ENCODE peak calls at places on chromosomes 11 and 22, in seven cellular contexts. M is AG04450; W is colonic mucosa; Z is A673; Y is astrocyte; K is CD8-positive, alpha-beta memory T cell; D is RWPE1. I is an unnamed sample.

GRCh38 chr22:27880778-27881394 is 38.2 kb downstream of the PITPNB start:
- DNase-seq in M (peak), W (peak), Z (peak), Y (peak), K (no peak), D (peak), I (peak)

GRCh38 chr22:26602127-26602526 is 12.2 kb upstream of the TPST2 start:
- DNase-seq in M (no peak), W (no peak), Z (no peak), Y (no peak), K (no peak), D (no peak), I (no peak)

GRCh38 chr22:41687901-41688364 is 734 bp downstream of the SNU13 start:
- DNase-seq in M (no peak), W (no peak), Z (peak), Y (peak), K (no peak), D (no peak), I (peak)

GRCh38 chr11:45362636-45363035 is 76.5 kb upstream of the SYT13 start:
- DNase-seq in M (no peak), W (no peak), Z (no peak), Y (no peak), K (no peak), D (no peak), I (no peak)

GRCh38 chr11:78074756-78075155 is 4.9 kb downstream of the NDUFC2 start:
- DNase-seq in M (no peak), W (no peak), Z (peak), Y (no peak), K (no peak), D (no peak), I (no peak)

GRCh38 chr11:12185914-12186313 is 75.5 kb downstream of the MICAL2 start:
- DNase-seq in M (no peak), W (no peak), Z (peak), Y (peak), K (no peak), D (no peak), I (no peak)

GRCh38 chr22:31742115-31742514 is 7.8 kb downstream of the PRR14L start:
- DNase-seq in M (no peak), W (no peak), Z (peak), Y (no peak), K (no peak), D (no peak), I (no peak)

GRCh38 chr22:40520562-40520961 is 116.0 kb downstream of the MRTFA start:
- DNase-seq in M (no peak), W (no peak), Z (no peak), Y (no peak), K (no peak), D (no peak), I (no peak)

GRCh38 chr11:7536102-7536501 is 22.3 kb downstream of the PPFIBP2 start:
- DNase-seq in M (no peak), W (peak), Z (no peak), Y (no peak), K (no peak), D (no peak), I (no peak)

GRCh38 chr11:62665630-62666258 is 632 bp downstream of the CSKMT start:
- DNase-seq in M (no peak), W (peak), Z (no peak), Y (peak), K (peak), D (peak), I (peak)

GRCh38 chr22:38788846-38789245 is 5.1 kb downstream of the DNAL4 start:
- DNase-seq in M (no peak), W (no peak), Z (no peak), Y (no peak), K (no peak), D (no peak), I (no peak)

GRCh38 chr11:69297225-69297925 is 3.4 kb downstream of the MYEOV start:
- DNase-seq in M (peak), W (peak), Z (peak), Y (peak), K (peak), D (peak), I (peak)

GRCh38 chr22:20542736-20543135 is 35.3 kb downstream of the MED15 start:
- DNase-seq in M (no peak), W (no peak), Z (no peak), Y (no peak), K (no peak), D (no peak), I (no peak)

GRCh38 chr11:71165771-71166170 is 86.6 kb downstream of the SHANK2 start:
- DNase-seq in M (no peak), W (no peak), Z (no peak), Y (no peak), K (no peak), D (no peak), I (no peak)

GRCh38 chr11:16028406-16028805 is 327.9 kb downstream of the SOX6 start:
- DNase-seq in M (no peak), W (no peak), Z (peak), Y (peak), K (no peak), D (no peak), I (no peak)

GRCh38 chr11:16964501-16964900 is 49.7 kb downstream of the PLEKHA7 start:
- DNase-seq in M (no peak), W (no peak), Z (no peak), Y (no peak), K (no peak), D (no peak), I (no peak)

GRCh38 chr11:114162719-114163123 is 103.2 kb downstream of the ZBTB16 start:
- DNase-seq in M (peak), W (peak), Z (peak), Y (peak), K (no peak), D (peak), I (peak)

GRCh38 chr22:24054356-24054755 is 43.3 kb downstream of the CABIN1 start:
- DNase-seq in M (no peak), W (no peak), Z (no peak), Y (peak), K (no peak), D (no peak), I (no peak)

GRCh38 chr11:120688166-120688565 is 176.6 kb downstream of the GRIK4 start:
- DNase-seq in M (no peak), W (no peak), Z (no peak), Y (no peak), K (no peak), D (no peak), I (no peak)

GRCh38 chr11:12312132-12312531 is 65.2 kb upstream of the PARVA start:
- DNase-seq in M (no peak), W (no peak), Z (no peak), Y (no peak), K (no peak), D (no peak), I (no peak)

GRCh38 chr11:96341237-96342130 is 1.5 kb downstream of the MAML2 start:
- DNase-seq in M (no peak), W (peak), Z (no peak), Y (no peak), K (peak), D (peak), I (no peak)

GRCh38 chr22:27670701-27671412 is 130.7 kb downstream of the MN1 start:
- DNase-seq in M (no peak), W (no peak), Z (peak), Y (no peak), K (no peak), D (no peak), I (no peak)

GRCh38 chr22:23696326-23696851 is 5.6 kb downstream of the RGL4 start:
- DNase-seq in M (no peak), W (no peak), Z (no peak), Y (peak), K (peak), D (no peak), I (no peak)

GRCh38 chr11:19935507-19935906 is 222.9 kb downstream of the NAV2 start:
- DNase-seq in M (no peak), W (no peak), Z (no peak), Y (peak), K (no peak), D (no peak), I (no peak)

GRCh38 chr11:134499990-134500389 is 87.9 kb upstream of the B3GAT1 start:
- DNase-seq in M (no peak), W (no peak), Z (no peak), Y (no peak), K (no peak), D (no peak), I (no peak)

DNA sequence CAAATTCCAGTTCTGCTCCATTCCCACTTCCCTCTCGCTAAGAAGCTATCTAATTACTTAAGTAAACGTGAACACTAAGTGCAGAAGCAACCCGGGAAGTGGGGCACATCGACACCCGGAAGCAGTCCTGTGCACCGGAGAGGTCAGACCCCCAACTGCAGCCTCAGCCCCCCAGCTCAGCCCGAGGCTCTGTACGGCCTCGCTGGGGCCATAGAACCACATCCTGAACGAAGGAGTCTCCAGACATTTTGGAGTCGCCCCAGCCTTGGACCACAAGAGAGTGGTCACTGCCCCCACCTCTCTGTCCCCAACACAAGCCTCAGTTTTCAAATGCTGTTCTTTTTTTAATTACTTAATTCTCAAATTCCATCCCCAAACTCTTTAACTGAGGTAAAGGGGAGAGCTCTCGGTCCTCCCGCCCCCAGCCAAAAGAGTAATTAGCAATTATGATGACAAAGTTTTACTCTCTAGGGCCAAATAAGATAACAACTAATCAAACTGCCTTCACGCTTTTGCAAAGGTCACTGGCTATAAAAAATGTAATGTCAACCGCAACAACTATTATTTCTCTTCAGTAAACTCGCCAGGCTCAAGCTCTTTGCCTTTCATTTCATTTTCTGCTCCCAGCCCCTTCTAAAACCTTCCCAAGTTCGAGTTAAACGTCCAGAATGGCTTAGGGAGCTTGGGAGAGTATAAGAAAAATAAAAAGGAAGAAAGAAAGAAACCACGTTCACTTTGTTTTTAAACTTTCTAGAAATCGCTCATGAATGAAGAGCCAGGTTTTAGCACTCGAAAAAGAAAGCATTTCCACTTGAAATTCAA is 2.2 kb downstream of the PAX6 start:
- DNase-seq in M (no peak), W (no peak), Z (no peak), Y (peak), K (no peak), D (no peak), I (no peak)
- H3K27ac ChIP-seq in M (no peak), W (no peak), Z (peak), Y (peak), K (no peak), D (no peak), I (no peak)

GRCh38 chr11:73151371-73151870 is 9.3 kb upstream of the FCHSD2 start:
- DNase-seq in M (no peak), W (no peak), Z (no peak), Y (no peak), K (no peak), D (no peak), I (no peak)
- H3K27ac ChIP-seq in M (no peak), W (no peak), Z (no peak), Y (no peak), K (no peak), D (no peak), I (no peak)

GRCh38 chr11:68099474-68100405 is 21.4 kb downstream of the CHKA start:
- DNase-seq in M (no peak), W (peak), Z (no peak), Y (peak), K (no peak), D (no peak), I (no peak)
- H3K27ac ChIP-seq in M (no peak), W (peak), Z (no peak), Y (no peak), K (peak), D (no peak), I (no peak)

GRCh38 chr11:36035454-36035853 is 91.6 kb downstream of the LDLRAD3 start:
- DNase-seq in M (no peak), W (no peak), Z (no peak), Y (no peak), K (no peak), D (no peak), I (no peak)
- H3K27ac ChIP-seq in M (peak), W (no peak), Z (no peak), Y (no peak), K (no peak), D (peak), I (no peak)

GRCh38 chr11:33936745-33937612 is 45.1 kb upstream of the LMO2 start:
- DNase-seq in M (no peak), W (peak), Z (peak), Y (peak), K (no peak), D (no peak), I (peak)
- H3K27ac ChIP-seq in M (no peak), W (no peak), Z (peak), Y (peak), K (peak), D (peak), I (no peak)

GRCh38 chr11:46541593-46542371 is 52.0 kb downstream of the AMBRA1 start:
- DNase-seq in M (no peak), W (peak), Z (no peak), Y (no peak), K (no peak), D (no peak), I (no peak)
- H3K27ac ChIP-seq in M (no peak), W (peak), Z (no peak), Y (no peak), K (no peak), D (peak), I (no peak)

DNA sequence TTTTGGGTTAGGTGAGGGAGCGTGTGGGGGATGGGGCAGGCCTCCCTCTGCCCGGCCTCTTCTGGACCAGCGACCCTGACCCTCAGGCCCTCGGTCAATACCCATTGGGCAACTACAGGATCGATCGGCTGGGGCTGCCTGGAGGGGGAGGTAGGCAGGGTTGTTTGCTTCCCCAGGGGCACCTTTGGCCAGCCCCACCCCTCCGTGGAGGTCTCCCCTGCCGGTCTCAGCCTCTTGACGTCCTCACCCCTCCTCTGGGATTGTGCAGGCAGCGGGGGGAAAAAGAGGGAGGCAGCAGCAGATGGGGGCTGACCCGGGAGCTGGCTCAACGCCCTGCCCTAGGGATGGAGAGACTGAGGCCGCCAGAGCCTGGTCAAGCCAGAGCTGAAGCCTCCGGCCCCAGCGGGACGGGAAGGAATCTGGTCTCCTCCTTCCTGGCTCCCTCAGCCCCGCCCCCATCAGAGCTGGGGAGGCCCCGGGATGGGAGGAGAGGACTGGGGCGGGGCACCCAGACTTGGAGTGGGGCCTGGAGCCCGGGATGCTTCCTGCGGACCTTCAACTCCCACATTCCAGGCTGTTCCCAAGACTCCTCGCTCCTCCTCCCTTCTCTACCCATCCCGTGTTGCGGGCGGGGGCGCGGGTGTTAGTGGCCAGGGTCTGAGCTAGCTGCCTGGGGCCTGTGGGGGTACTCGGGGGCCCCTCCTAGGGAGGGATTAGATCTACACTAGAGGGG is 14.4 kb upstream of the CDC42EP1 start:
- DNase-seq in M (peak), W (peak), Z (no peak), Y (peak), K (no peak), D (peak), I (no peak)
- H3K27ac ChIP-seq in M (peak), W (peak), Z (no peak), Y (peak), K (no peak), D (peak), I (peak)